ENCODE peak calls at places on chromosomes 11 and 22, in five cellular contexts. K, P, Q, H and F are unnamed samples.

GRCh38 chr22:46972901-46973831 is 210.7 kb downstream of the TBC1D22A start:
- DNase-seq in H (no peak), P (no peak), K (no peak), Q (no peak), F (no peak)

GRCh38 chr22:45968003-45968650 is 8.8 kb downstream of the WNT7B start:
- DNase-seq in H (peak), Q (no peak), P (no peak), K (no peak), F (no peak)

GRCh38 chr11:111735262-111736116 is 30.7 kb downstream of the PPP2R1B start:
- DNase-seq in Q (peak), K (peak), P (peak), H (peak), F (peak)

GRCh38 chr11:7252683-7253213 is 1.0 kb downstream of the SYT9 start:
- DNase-seq in Q (no peak), K (no peak), H (no peak), P (no peak), F (no peak)

GRCh38 chr22:21632237-21632895 is at the start of gene CCDC116:
- DNase-seq in P (no peak), H (no peak), Q (no peak), K (no peak), F (peak)

GRCh38 chr11:72562431-72562830 is 111.8 kb downstream of the PDE2A start:
- DNase-seq in P (no peak), H (no peak), Q (no peak), K (no peak), F (no peak)

GRCh38 chr22:49166211-49166610 is 661.5 kb downstream of the BRD1 start:
- DNase-seq in H (no peak), Q (peak), P (no peak), K (no peak), F (no peak)

GRCh38 chr22:42179616-42180015 is 49.0 kb upstream of the CYP2D6 start:
- DNase-seq in P (no peak), H (peak), Q (no peak), K (no peak), F (no peak)

GRCh38 chr11:118437736-118438125 is 1.4 kb downstream of the KMT2A start:
- DNase-seq in H (peak), K (peak), Q (peak), P (peak), F (peak)

GRCh38 chr11:134864968-134865305 is 452.9 kb upstream of the B3GAT1 start:
- DNase-seq in K (no peak), P (no peak), H (no peak), Q (no peak), F (no peak)

GRCh38 chr22:28002181-28002700 is 83.2 kb upstream of the PITPNB start:
- DNase-seq in P (no peak), Q (no peak), H (no peak), K (no peak), F (no peak)

GRCh38 chr11:47950396-47950795 is 30.0 kb upstream of the PTPRJ start:
- DNase-seq in Q (no peak), P (no peak), H (no peak), K (no peak), F (no peak)

GRCh38 chr11:60791534-60791933 is 6.4 kb downstream of the MS4A10 start:
- DNase-seq in Q (no peak), H (no peak), K (no peak), P (no peak), F (no peak)

GRCh38 chr11:73999581-74000306 is 9.1 kb downstream of the UCP3 start:
- DNase-seq in H (no peak), P (no peak), Q (peak), K (no peak), F (peak)

GRCh38 chr11:73242291-73243092 is 24.4 kb downstream of the P2RY2 start:
- DNase-seq in K (peak), P (peak), Q (peak), H (peak), F (peak)